ENCODE peak calls at places on chromosome 1, in four cellular contexts. One of them, this sample, is unnamed.

GRCh38 chr1:201126832-201127754 is at the start of gene ASCL5:
- DNase-seq in astrocyte of the cerebellum: no peak
- DNase-seq in GM20000: no peak
- DNase-seq in GM06990: no peak
- DNase-seq in this sample: no peak

GRCh38 chr1:20329793-20330542 is 39.3 kb downstream of the VWA5B1 start:
- DNase-seq in astrocyte of the cerebellum: no peak
- DNase-seq in GM20000: no peak
- DNase-seq in GM06990: no peak
- DNase-seq in this sample: no peak

GRCh38 chr1:244161111-244161510 is 110.0 kb downstream of the ZBTB18 start:
- DNase-seq in astrocyte of the cerebellum: no peak
- DNase-seq in GM20000: no peak
- DNase-seq in GM06990: no peak
- DNase-seq in this sample: no peak

GRCh38 chr1:207866471-207867135 is 44.3 kb downstream of the CD34 start:
- DNase-seq in astrocyte of the cerebellum: no peak
- DNase-seq in GM20000: no peak
- DNase-seq in GM06990: no peak
- DNase-seq in this sample: no peak

GRCh38 chr1:21852282-21853129 is 40.4 kb downstream of the LDLRAD2 start:
- DNase-seq in astrocyte of the cerebellum: no peak
- DNase-seq in GM20000: peak
- DNase-seq in GM06990: peak
- DNase-seq in this sample: no peak

GRCh38 chr1:245621589-245621988 is 466.8 kb downstream of the KIF26B start:
- DNase-seq in astrocyte of the cerebellum: no peak
- DNase-seq in GM20000: no peak
- DNase-seq in GM06990: no peak
- DNase-seq in this sample: no peak

GRCh38 chr1:53272349-53272748 is 34.0 kb upstream of the MAGOH start:
- DNase-seq in astrocyte of the cerebellum: no peak
- DNase-seq in GM20000: no peak
- DNase-seq in GM06990: no peak
- DNase-seq in this sample: no peak

GRCh38 chr1:201468844-201469644 is at the start of gene PHLDA3:
- DNase-seq in astrocyte of the cerebellum: peak
- DNase-seq in GM20000: peak
- DNase-seq in GM06990: peak
- DNase-seq in this sample: peak

GRCh38 chr1:26696645-26697440 is 1.0 kb downstream of the ARID1A start:
- DNase-seq in astrocyte of the cerebellum: no peak
- DNase-seq in GM20000: peak
- DNase-seq in GM06990: peak
- DNase-seq in this sample: no peak

GRCh38 chr1:55285849-55286248 is 70.7 kb upstream of the USP24 start:
- DNase-seq in astrocyte of the cerebellum: no peak
- DNase-seq in GM20000: no peak
- DNase-seq in GM06990: no peak
- DNase-seq in this sample: no peak

GRCh38 chr1:102640312-102640711 is 468.0 kb downstream of the COL11A1 start:
- DNase-seq in astrocyte of the cerebellum: no peak
- DNase-seq in GM20000: no peak
- DNase-seq in GM06990: no peak
- DNase-seq in this sample: no peak

GRCh38 chr1:30779294-30780071 is 21.9 kb upstream of the LAPTM5 start:
- DNase-seq in astrocyte of the cerebellum: no peak
- DNase-seq in GM20000: peak
- DNase-seq in GM06990: peak
- DNase-seq in this sample: no peak

GRCh38 chr1:222975472-222976122 is 160.8 kb downstream of the DISP1 start:
- DNase-seq in astrocyte of the cerebellum: no peak
- DNase-seq in GM20000: no peak
- DNase-seq in GM06990: no peak
- DNase-seq in this sample: no peak

GRCh38 chr1:9903801-9904527 is 6.1 kb downstream of the CTNNBIP1 start:
- DNase-seq in astrocyte of the cerebellum: no peak
- DNase-seq in GM20000: no peak
- DNase-seq in GM06990: peak
- DNase-seq in this sample: no peak

GRCh38 chr1:219703240-219703639 is 90.3 kb upstream of the ZC3H11B start:
- DNase-seq in astrocyte of the cerebellum: no peak
- DNase-seq in GM20000: no peak
- DNase-seq in GM06990: no peak
- DNase-seq in this sample: no peak

GRCh38 chr1:194755241-194755953 is 1569.0 kb upstream of the B3GALT2 start:
- DNase-seq in astrocyte of the cerebellum: peak
- DNase-seq in GM20000: no peak
- DNase-seq in GM06990: no peak
- DNase-seq in this sample: no peak

GRCh38 chr1:159214149-159214760 is 9.6 kb downstream of the ACKR1 start:
- DNase-seq in astrocyte of the cerebellum: peak
- DNase-seq in GM20000: peak
- DNase-seq in GM06990: no peak
- DNase-seq in this sample: no peak

GRCh38 chr1:198001776-198002408 is 84.7 kb downstream of the LHX9 start:
- DNase-seq in astrocyte of the cerebellum: no peak
- DNase-seq in GM20000: no peak
- DNase-seq in GM06990: peak
- DNase-seq in this sample: peak

GRCh38 chr1:165444897-165445370 is at the start of gene RXRG:
- DNase-seq in astrocyte of the cerebellum: no peak
- DNase-seq in GM20000: no peak
- DNase-seq in GM06990: no peak
- DNase-seq in this sample: no peak

GRCh38 chr1:95233321-95233736 is 681 bp upstream of the RWDD3 start:
- DNase-seq in astrocyte of the cerebellum: no peak
- DNase-seq in GM20000: no peak
- DNase-seq in GM06990: no peak
- DNase-seq in this sample: no peak

GRCh38 chr1:95236784-95237575 is 3.0 kb downstream of the RWDD3 start:
- DNase-seq in astrocyte of the cerebellum: no peak
- DNase-seq in GM20000: no peak
- DNase-seq in GM06990: no peak
- DNase-seq in this sample: no peak

GRCh38 chr1:95232646-95233320 is 1.2 kb upstream of the RWDD3 start:
- DNase-seq in astrocyte of the cerebellum: no peak
- DNase-seq in GM20000: no peak
- DNase-seq in GM06990: no peak
- DNase-seq in this sample: no peak

GRCh38 chr1:95230768-95231191 is 3.2 kb upstream of the RWDD3 start:
- DNase-seq in astrocyte of the cerebellum: no peak
- DNase-seq in GM20000: no peak
- DNase-seq in GM06990: no peak
- DNase-seq in this sample: no peak

DNA sequence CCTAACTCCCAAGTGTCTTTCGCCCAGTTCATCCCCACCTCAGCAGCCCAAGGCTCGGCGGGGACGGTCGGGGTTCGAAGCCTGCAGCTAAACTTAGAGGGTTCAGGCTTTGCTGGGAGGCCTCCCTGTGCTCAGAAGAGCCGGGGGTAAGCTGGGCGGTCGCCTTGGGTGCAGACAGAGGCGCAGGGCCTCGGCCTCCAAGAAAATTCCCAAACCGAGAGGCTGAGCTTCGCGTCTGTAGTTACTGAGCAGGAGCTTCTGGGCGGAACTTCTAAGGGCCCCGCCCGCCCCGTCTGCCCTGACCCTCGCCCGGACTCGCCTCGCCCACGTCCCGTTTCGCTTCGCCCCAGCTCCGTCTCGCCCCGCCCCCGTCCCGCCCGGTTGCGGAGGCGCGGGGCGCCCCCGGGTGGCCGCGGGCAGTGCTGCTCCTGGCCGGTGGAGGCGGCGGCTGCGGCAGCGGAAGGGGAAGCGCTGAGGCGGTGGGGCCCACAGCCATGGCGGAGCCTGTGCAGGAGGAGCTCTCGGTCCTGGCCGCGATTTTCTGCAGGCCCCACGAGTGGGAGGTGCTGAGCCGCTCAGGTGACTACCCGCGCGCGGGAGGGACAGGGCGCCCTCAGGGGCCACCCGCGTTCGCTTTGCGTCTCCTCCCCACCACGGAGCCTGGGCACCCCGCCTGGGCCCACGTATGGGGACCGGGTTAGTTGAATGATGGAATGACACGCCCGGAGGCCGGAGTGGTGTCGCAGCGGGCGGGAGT is at the start of gene RWDD3:
- DNase-seq in astrocyte of the cerebellum: peak
- DNase-seq in GM20000: peak
- DNase-seq in GM06990: peak
- DNase-seq in this sample: peak
- TF ChIP-seq CTCF in astrocyte of the cerebellum: peak
- TF ChIP-seq CTCF in GM20000: peak
- TF ChIP-seq CTCF in GM06990: no peak
- TF ChIP-seq CTCF in this sample: peak

GRCh38 chr1:199698222-199698621 is 329.3 kb upstream of the NR5A2 start:
- DNase-seq in astrocyte of the cerebellum: no peak
- DNase-seq in GM20000: no peak
- DNase-seq in GM06990: no peak
- DNase-seq in this sample: no peak
- TF ChIP-seq CTCF in astrocyte of the cerebellum: no peak
- TF ChIP-seq CTCF in GM20000: no peak
- TF ChIP-seq CTCF in GM06990: no peak
- TF ChIP-seq CTCF in this sample: no peak

DNA sequence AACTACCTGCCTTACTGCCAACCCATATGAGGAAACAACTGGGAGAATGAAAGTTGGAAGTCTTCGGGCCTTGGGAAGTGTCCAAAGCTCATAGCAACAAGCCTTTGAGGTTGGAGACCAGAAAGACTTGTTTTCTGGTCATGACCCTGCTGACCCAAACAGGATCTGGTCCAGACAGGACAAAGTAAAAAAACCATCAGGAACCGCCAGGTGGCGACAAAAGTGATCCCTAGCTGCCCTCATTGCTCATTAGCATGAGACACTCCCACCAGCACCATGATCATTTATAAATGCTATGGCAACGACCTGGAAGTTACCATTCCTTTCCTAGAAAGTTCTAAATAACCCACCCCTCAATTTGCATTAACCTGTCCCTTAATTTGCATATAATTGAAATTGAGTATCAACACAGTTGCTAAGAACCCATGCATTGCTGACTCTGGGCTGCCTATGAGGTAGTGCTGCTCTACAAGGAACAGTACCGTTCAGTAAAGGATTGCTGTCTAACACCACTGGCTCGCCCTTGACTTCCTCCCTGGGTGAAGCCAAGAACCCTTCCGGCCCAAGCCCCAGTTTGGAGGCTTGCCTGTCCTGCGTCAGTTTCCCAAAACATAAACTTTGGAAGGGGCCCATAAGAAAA is 89.0 kb downstream of the URB2 start:
- DNase-seq in astrocyte of the cerebellum: no peak
- DNase-seq in GM20000: no peak
- DNase-seq in GM06990: no peak
- DNase-seq in this sample: no peak
- TF ChIP-seq CTCF in astrocyte of the cerebellum: peak
- TF ChIP-seq CTCF in GM20000: peak
- TF ChIP-seq CTCF in GM06990: peak
- TF ChIP-seq CTCF in this sample: peak

DNA sequence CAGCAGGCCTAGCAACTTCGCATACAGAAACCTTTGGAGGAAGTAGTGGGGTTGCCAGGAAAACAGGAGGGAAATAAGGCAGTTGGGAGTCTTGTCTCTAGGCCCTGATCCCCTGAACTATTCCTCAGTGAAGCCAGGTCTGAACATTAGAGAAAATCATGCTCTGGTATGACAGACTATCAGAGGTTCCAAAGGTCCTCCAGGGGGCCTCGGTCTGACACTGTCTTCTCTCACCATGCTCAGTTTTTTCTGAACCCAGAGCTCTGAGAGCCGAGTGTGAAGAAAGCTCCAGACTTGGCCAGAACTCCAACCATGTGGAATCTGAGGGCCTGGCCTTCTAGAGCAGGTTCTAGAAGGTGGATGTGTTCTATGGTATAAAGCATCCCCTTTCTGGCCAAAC is 4.0 kb downstream of the TOMM40L start:
- DNase-seq in astrocyte of the cerebellum: no peak
- DNase-seq in GM20000: no peak
- DNase-seq in GM06990: no peak
- DNase-seq in this sample: no peak
- TF ChIP-seq CTCF in astrocyte of the cerebellum: peak
- TF ChIP-seq CTCF in GM20000: no peak
- TF ChIP-seq CTCF in GM06990: peak
- TF ChIP-seq CTCF in this sample: no peak